ENCODE peak calls at places on chromosomes 12 and 14, in eight cellular contexts. Z is cardiac fibroblast; K is endothelial cell; U is GM13977; M is prostate gland; P is CD4-positive, alpha-beta T cell; J is tibial artery; B is WERI-Rb-1. Q is an unnamed sample.

GRCh38 chr12:54824402-54824801 is 29.9 kb upstream of the MUCL1 start:
- DNase-seq in Z (no peak), K (no peak), U (no peak), M (no peak), P (no peak), J (no peak), B (no peak), Q (no peak)

GRCh38 chr14:61355892-61356325 is 34.5 kb downstream of the PRKCH start:
- DNase-seq in Z (peak), K (peak), U (no peak), M (peak), P (no peak), J (peak), B (no peak), Q (peak)

GRCh38 chr14:66508547-66508845 is 549 bp downstream of the GPHN start:
- DNase-seq in Z (no peak), K (no peak), U (no peak), M (no peak), P (no peak), J (no peak), B (no peak), Q (no peak)

GRCh38 chr14:22011243-22011642 is 337.6 kb upstream of the OR4E1 start:
- DNase-seq in Z (no peak), K (no peak), U (no peak), M (no peak), P (no peak), J (no peak), B (no peak), Q (no peak)

GRCh38 chr14:33454022-33454645 is 496.7 kb downstream of the EGLN3 start:
- DNase-seq in Z (peak), K (no peak), U (no peak), M (no peak), P (no peak), J (no peak), B (no peak), Q (no peak)

GRCh38 chr14:92813201-92813600 is 19.1 kb downstream of the GOLGA5 start:
- DNase-seq in Z (no peak), K (no peak), U (no peak), M (no peak), P (no peak), J (no peak), B (no peak), Q (no peak)

GRCh38 chr12:68967036-68967435 is 34.1 kb upstream of the CPM start:
- DNase-seq in Z (no peak), K (no peak), U (no peak), M (no peak), P (no peak), J (no peak), B (no peak), Q (no peak)

GRCh38 chr12:26567126-26567525 is 265.9 kb downstream of the ITPR2 start:
- DNase-seq in Z (no peak), K (no peak), U (no peak), M (no peak), P (no peak), J (no peak), B (no peak), Q (no peak)

GRCh38 chr14:72822946-72823611 is 70.8 kb downstream of the DPF3 start:
- DNase-seq in Z (peak), K (no peak), U (no peak), M (no peak), P (no peak), J (no peak), B (no peak), Q (no peak)

GRCh38 chr12:123934829-123935228 is 37.8 kb downstream of the CCDC92 start:
- DNase-seq in Z (no peak), K (no peak), U (no peak), M (no peak), P (no peak), J (no peak), B (no peak), Q (no peak)

GRCh38 chr12:132715874-132716273 is 5.2 kb downstream of the PGAM5 start:
- DNase-seq in Z (no peak), K (no peak), U (no peak), M (no peak), P (no peak), J (no peak), B (no peak), Q (no peak)

GRCh38 chr12:31235868-31236395 is 90.0 kb downstream of the SINHCAF start:
- DNase-seq in Z (no peak), K (no peak), U (no peak), M (no peak), P (no peak), J (no peak), B (no peak), Q (no peak)

GRCh38 chr12:42039146-42039545 is 105.5 kb downstream of the GXYLT1 start:
- DNase-seq in Z (peak), K (no peak), U (no peak), M (no peak), P (no peak), J (no peak), B (no peak), Q (no peak)

GRCh38 chr12:4015225-4016076 is 142.3 kb upstream of the PARP11 start:
- DNase-seq in Z (no peak), K (no peak), U (no peak), M (no peak), P (no peak), J (no peak), B (no peak), Q (no peak)

GRCh38 chr14:64732066-64732465 is 27.8 kb downstream of the PLEKHG3 start:
- DNase-seq in Z (no peak), K (no peak), U (no peak), M (no peak), P (no peak), J (peak), B (no peak), Q (no peak)

GRCh38 chr12:93015970-93016751 is 87.1 kb upstream of the EEA1 start:
- DNase-seq in Z (peak), K (no peak), U (no peak), M (peak), P (no peak), J (no peak), B (no peak), Q (no peak)

GRCh38 chr12:132583736-132584135 is 26.6 kb downstream of the LRCOL1 start:
- DNase-seq in Z (no peak), K (no peak), U (no peak), M (no peak), P (no peak), J (no peak), B (no peak), Q (no peak)

GRCh38 chr14:93081875-93082570 is 33.7 kb downstream of the ITPK1 start:
- DNase-seq in Z (no peak), K (no peak), U (no peak), M (no peak), P (no peak), J (peak), B (no peak), Q (no peak)

GRCh38 chr12:93573552-93574223 is 1.2 kb downstream of the SOCS2 start:
- DNase-seq in Z (peak), K (no peak), U (peak), M (no peak), P (no peak), J (no peak), B (no peak), Q (no peak)

GRCh38 chr12:80230068-80230467 is 130.7 kb downstream of the OTOGL start:
- DNase-seq in Z (no peak), K (peak), U (no peak), M (no peak), P (no peak), J (no peak), B (no peak), Q (no peak)

GRCh38 chr12:120086801-120087621 is 29.5 kb downstream of the RAB35 start:
- DNase-seq in Z (peak), K (peak), U (peak), M (peak), P (peak), J (peak), B (peak), Q (peak)

GRCh38 chr14:73741386-73741875 is 27.2 kb upstream of the PNMA1 start:
- DNase-seq in Z (peak), K (peak), U (peak), M (no peak), P (no peak), J (peak), B (no peak), Q (peak)

GRCh38 chr12:52577316-52577715 is 3.7 kb upstream of the KRT74 start:
- DNase-seq in Z (no peak), K (no peak), U (no peak), M (no peak), P (no peak), J (peak), B (no peak), Q (no peak)

GRCh38 chr14:71163842-71164500 is 256.7 kb downstream of the PCNX1 start:
- DNase-seq in Z (no peak), K (no peak), U (no peak), M (no peak), P (no peak), J (no peak), B (no peak), Q (no peak)

GRCh38 chr12:52063081-52063985 is 6.4 kb upstream of the ATG101 start:
- DNase-seq in Z (peak), K (no peak), U (no peak), M (no peak), P (no peak), J (no peak), B (no peak), Q (no peak)

GRCh38 chr14:38405851-38406630 is 150.1 kb upstream of the CLEC14A start:
- DNase-seq in Z (peak), K (no peak), U (no peak), M (no peak), P (no peak), J (no peak), B (no peak), Q (no peak)

GRCh38 chr14:41830679-41831078 is 224.0 kb downstream of the LRFN5 start:
- DNase-seq in Z (peak), K (no peak), U (no peak), M (no peak), P (no peak), J (no peak), B (no peak), Q (no peak)

DNA sequence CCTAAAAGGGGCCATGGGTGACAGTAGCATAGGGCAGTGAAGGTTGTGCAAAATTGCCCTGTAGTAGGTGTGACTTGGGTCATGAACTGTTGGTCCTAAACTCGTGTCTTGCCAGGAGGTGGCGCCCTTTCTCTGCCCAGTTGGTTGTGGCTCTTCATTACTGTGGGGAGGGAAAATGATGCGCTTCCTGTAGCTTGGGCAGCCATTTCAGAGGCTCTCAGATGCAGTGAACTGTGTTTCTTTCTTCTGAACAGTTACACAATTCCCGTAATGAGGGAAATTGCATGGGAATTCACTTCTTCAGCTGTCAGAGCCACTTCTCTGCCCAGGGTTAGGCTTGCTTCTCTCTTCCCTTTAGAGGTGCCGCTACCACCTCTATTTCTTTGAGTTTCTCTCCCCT is 148.1 kb upstream of the NRXN3 start:
- DNase-seq in Z (peak), K (peak), U (peak), M (peak), P (no peak), J (no peak), B (peak), Q (no peak)
- TF ChIP-seq CTCF in Z (peak), K (peak), U (peak), M (peak), P (no peak), J (no peak), B (peak), Q (peak)

GRCh38 chr14:104665663-104666522 is 23.5 kb upstream of the INF2 start:
- DNase-seq in Z (no peak), K (no peak), U (no peak), M (no peak), P (peak), J (peak), B (no peak), Q (no peak)
- TF ChIP-seq CTCF in Z (peak), K (no peak), U (peak), M (peak), P (peak), J (peak), B (peak), Q (peak)

DNA sequence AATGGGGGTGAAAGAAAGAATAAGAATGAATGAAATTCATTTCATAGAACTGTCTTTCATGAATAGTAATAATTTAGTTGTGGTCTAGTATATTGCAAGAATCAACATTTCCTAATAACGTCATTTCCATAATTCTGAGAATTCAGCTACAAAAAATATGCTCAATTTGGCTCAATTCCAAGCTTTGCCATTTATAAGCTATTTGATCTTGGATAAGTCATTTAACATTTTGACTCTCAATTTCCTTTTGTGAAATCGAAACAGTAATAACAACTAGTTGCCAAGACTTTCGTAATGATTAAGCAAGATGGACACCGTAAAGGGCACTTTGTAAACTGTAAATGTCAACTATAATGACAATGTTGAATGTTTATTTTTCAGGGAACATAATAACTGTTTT is 18.1 kb downstream of the NOS1 start:
- DNase-seq in Z (no peak), K (no peak), U (no peak), M (no peak), P (no peak), J (no peak), B (no peak), Q (no peak)
- TF ChIP-seq CTCF in Z (no peak), K (no peak), U (no peak), M (no peak), P (no peak), J (no peak), B (no peak), Q (no peak)

GRCh38 chr14:94173471-94173884 is 644 bp upstream of the PPP4R4 start:
- DNase-seq in Z (no peak), K (no peak), U (no peak), M (peak), P (no peak), J (no peak), B (peak), Q (no peak)

GRCh38 chr14:94173885-94174621 is at the start of gene PPP4R4:
- DNase-seq in Z (peak), K (peak), U (peak), M (peak), P (peak), J (peak), B (peak), Q (peak)

GRCh38 chr14:94174622-94175402 is 690 bp downstream of the PPP4R4 start:
- DNase-seq in Z (no peak), K (no peak), U (no peak), M (no peak), P (no peak), J (peak), B (peak), Q (no peak)

GRCh38 chr14:94171208-94171607 is 2.9 kb upstream of the PPP4R4 start:
- DNase-seq in Z (no peak), K (no peak), U (no peak), M (no peak), P (no peak), J (no peak), B (no peak), Q (no peak)

DNA sequence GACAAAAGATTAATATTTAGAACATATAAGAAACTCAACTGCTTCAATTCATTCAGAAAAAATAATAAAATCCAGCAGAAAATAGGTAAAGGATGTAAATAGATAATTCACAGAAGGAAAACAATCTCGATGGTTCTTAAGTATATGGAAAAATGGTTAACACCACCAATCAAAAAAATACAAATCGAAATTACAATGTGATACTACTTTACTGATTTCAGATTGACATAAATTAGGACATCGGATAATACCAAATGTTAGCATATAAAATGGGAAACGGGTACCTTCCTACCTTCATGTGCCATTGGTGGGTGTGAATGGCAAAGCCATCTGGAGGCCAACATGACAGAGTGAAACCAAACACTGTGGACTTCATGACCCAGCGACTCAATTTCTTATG is 1.6 kb upstream of the PPP4R4 start:
- DNase-seq in Z (no peak), K (no peak), U (no peak), M (no peak), P (no peak), J (no peak), B (no peak), Q (no peak)
- TF ChIP-seq CTCF in Z (no peak), K (no peak), U (no peak), M (no peak), P (no peak), J (no peak), B (no peak), Q (no peak)

GRCh38 chr12:95721320-95721719 is 69.2 kb downstream of the NTN4 start:
- DNase-seq in Z (no peak), K (no peak), U (no peak), M (peak), P (no peak), J (no peak), B (no peak), Q (no peak)
- TF ChIP-seq CTCF in Z (no peak), K (no peak), U (peak), M (no peak), P (no peak), J (no peak), B (no peak), Q (no peak)

GRCh38 chr12:57127101-57127709 is 1.1 kb upstream of the LRP1 start:
- DNase-seq in Z (no peak), K (peak), U (no peak), M (peak), P (peak), J (peak), B (peak), Q (no peak)
- TF ChIP-seq CTCF in Z (no peak), K (no peak), U (peak), M (peak), P (peak), J (peak), B (peak), Q (peak)

GRCh38 chr14:95323361-95323760 is 3.7 kb upstream of the CLMN start:
- DNase-seq in Z (no peak), K (no peak), U (no peak), M (no peak), P (no peak), J (no peak), B (no peak), Q (no peak)
- TF ChIP-seq CTCF in Z (no peak), K (no peak), U (no peak), M (no peak), P (no peak), J (no peak), B (no peak), Q (no peak)

Q was measured in CD14-positive monocyte.